ENCODE peak calls at places on chromosome 14, in four cellular contexts. U is pancreas, N is cardiac fibroblast, G is dorsolateral prefrontal cortex. R is an unnamed sample.

GRCh38 chr14:91879196-91879595 is 11.9 kb upstream of the TC2N start:
- DNase-seq in U (no peak), G (no peak), N (no peak), R (no peak)

GRCh38 chr14:55102141-55102547 is 26.9 kb upstream of the LGALS3 start:
- DNase-seq in N (peak), U (peak), G (peak), R (peak)

GRCh38 chr14:68379510-68380303 is 413.2 kb downstream of the ZFP36L1 start:
- DNase-seq in U (no peak), N (no peak), G (no peak), R (no peak)

GRCh38 chr14:98835825-98836100 is 436.2 kb downstream of the BCL11B start:
- DNase-seq in U (no peak), N (no peak), G (no peak), R (no peak)

GRCh38 chr14:70036665-70037064 is 152.1 kb downstream of the SLC8A3 start:
- DNase-seq in G (no peak), U (no peak), N (no peak), R (peak)

GRCh38 chr14:101955695-101956161 is 8.6 kb upstream of the DYNC1H1 start:
- DNase-seq in N (no peak), U (no peak), G (no peak), R (no peak)

GRCh38 chr14:75831455-75831854 is 150.3 kb downstream of the TGFB3 start:
- DNase-seq in N (peak), G (no peak), U (peak), R (peak)

GRCh38 chr14:24136684-24137528 is 912 bp downstream of the PSME1 start:
- DNase-seq in N (no peak), U (no peak), G (no peak), R (no peak)

GRCh38 chr14:36268957-36269734 is 51.3 kb downstream of the MBIP start:
- DNase-seq in U (no peak), N (no peak), G (no peak), R (no peak)

GRCh38 chr14:101598159-101598558 is 36.9 kb downstream of the DIO3 start:
- DNase-seq in U (no peak), G (no peak), N (no peak), R (no peak)

DNA sequence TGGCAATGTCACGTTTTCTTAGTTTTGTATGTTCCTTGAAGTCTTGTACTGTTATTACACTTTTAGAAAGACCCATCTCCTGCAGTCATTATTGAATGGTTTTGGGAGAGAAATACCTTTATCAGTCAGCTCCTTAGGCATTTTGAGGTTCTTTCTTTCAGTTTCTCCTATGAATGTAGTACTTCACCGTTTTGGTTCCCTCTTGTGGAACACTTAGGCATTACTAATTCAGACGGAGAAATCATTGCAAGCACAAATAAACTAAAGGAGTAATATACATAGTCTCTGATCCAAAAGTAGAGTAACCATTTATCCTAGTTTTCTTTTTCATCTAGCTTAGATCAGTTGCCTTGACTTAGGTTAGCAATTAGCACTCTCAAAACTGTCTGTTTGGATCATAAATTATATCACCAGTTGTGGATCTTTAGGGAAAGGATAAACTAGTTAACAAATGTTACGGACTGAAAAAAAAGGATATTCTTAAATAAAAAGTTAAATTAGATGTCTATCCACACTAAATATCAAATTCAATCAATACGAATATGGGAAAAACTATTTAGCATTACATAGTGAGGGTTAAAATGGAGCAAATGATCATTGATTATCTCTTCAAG is 1538.3 kb upstream of the SEL1L start:
- DNase-seq in G (no peak), N (no peak), U (no peak), R (peak)
- H3K4me3 ChIP-seq in G (no peak), N (no peak), U (no peak), R (no peak)

GRCh38 chr14:64960762-64961276 is 11.3 kb downstream of the RAB15 start:
- DNase-seq in G (no peak), U (peak), N (no peak), R (no peak)
- TF ChIP-seq CTCF in G (no peak), U (no peak), N (peak), R (peak)

DNA sequence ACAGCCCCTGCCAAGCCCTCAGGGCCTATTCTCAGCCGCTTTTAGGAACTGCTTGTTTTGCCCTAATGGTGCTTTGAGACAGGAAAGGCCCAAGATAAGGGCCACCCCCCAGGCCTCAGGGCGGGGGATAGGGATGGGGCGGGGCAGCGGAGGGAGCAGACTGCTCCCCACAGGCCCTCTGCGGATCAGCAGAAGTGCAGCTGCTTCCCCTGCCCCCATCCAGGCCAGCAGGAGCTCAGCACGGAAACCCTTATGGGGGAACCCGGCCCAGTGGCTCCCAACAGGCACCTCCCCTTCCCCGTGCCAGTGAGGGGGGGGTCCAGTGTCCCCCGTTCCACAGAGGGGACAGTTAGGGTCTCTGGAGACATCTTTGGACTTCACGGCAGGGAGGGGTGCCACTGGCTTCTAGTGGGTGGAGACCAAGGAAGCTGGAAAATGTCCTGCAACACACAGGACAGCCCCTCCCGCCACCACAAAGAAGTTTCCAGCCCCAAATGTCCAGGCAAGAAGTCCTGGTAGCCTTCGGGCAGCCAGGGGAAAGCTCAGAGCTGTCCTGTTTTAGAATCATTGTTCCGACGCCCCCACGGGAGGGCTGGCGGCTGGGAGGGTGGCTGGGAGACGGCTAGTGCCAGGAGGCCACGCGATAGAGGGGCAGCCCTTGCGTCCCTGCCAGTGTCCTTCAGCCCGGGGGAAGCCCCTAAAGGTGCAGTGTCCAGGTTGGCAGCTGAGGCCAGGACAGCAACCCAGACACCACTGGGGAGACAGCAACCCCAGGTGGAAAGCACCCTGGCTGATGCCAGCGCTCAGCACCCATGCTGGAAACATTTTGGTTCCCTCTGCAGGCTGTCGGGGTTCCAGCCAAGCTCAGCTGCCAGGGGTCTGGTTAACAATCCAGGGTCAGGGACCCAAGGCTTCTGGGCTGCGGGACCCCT is 10.4 kb upstream of the GPR132 start:
- DNase-seq in N (peak), G (no peak), U (no peak), R (peak)
- H3K4me3 ChIP-seq in N (no peak), G (no peak), U (no peak), R (no peak)

GRCh38 chr14:106605548-106606448 is 1079.4 kb downstream of the TMEM121 start:
- DNase-seq in G (no peak), U (peak), N (no peak), R (no peak)
- TF ChIP-seq CTCF in G (no peak), U (no peak), N (no peak), R (no peak)

GRCh38 chr14:44960146-44960545 is 1.6 kb downstream of the KLHL28 start:
- DNase-seq in G (no peak), N (no peak), U (no peak), R (no peak)
- H3K4me3 ChIP-seq in G (peak), N (no peak), U (peak), R (peak)

GRCh38 chr14:46920542-46920941 is 269.0 kb upstream of the RPL10L start:
- DNase-seq in U (no peak), G (no peak), N (no peak), R (no peak)
- TF ChIP-seq CTCF in U (peak), G (no peak), N (no peak), R (no peak)

DNA sequence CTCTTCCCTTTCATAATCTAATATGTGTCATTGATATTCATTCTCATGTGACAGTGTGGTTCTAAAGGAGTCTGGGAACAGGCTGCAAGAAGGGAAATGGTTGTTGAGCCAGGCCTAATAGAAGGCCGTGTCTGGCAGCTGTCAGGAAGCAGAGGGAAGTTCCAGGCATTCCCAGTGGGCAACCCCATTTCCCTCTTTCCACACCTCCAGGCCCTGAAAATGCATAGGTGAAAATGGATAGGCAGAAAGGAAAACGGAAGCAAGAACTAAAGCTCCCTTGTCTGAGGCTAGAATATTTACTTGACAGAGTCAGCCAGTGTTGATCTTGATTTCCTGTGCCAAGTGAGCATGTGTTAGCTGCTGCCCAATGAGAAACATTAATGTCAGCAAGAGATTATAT is 97.7 kb downstream of the PPM1A start:
- DNase-seq in G (no peak), U (no peak), N (peak), R (peak)
- H3K4me3 ChIP-seq in G (no peak), U (no peak), N (no peak), R (no peak)

R was measured in choroid plexus epithelial cell.